ENCODE peak calls at places on chromosomes 2 and 18, in nine cellular contexts. G is stimulated activated CD4-positive, alpha-beta T cell treated with anti-CD3 and anti-CD28 coated beads, Interleukin-4, amount 100 ng/mL, for 4 hours; E is ovary; N is nucleus accumbens; H is anterior cingulate cortex; K is HT-29; D is RCC 7860; X is smooth muscle cell of the brain vasculature; Q is H9. P is an unnamed sample.

GRCh38 chr2:175880-176800 is 87.7 kb downstream of the SH3YL1 start:
- DNase-seq in G (peak), E (peak), N (no peak), H (no peak), K (no peak), D (no peak), X (no peak), Q (no peak), P (peak)

GRCh38 chr2:173202570-173202969 is 126.9 kb downstream of the MAP3K20 start:
- DNase-seq in G (no peak), E (no peak), N (no peak), H (no peak), K (peak), D (no peak), X (no peak), Q (no peak), P (no peak)

GRCh38 chr18:3867768-3868445 is 417.9 kb downstream of the TGIF1 start:
- DNase-seq in G (no peak), E (no peak), N (no peak), H (no peak), K (no peak), D (no peak), X (no peak), Q (no peak), P (no peak)

GRCh38 chr2:96695602-96696001 is 44.3 kb downstream of the LMAN2L start:
- DNase-seq in G (no peak), E (no peak), N (no peak), H (no peak), K (no peak), D (no peak), X (no peak), Q (no peak), P (no peak)

GRCh38 chr2:232232915-232233314 is 145.6 kb upstream of the ALPP start:
- DNase-seq in G (no peak), E (no peak), N (no peak), H (no peak), K (no peak), D (no peak), X (no peak), Q (no peak), P (no peak)

GRCh38 chr18:10838594-10838993 is 310.8 kb downstream of the PIEZO2 start:
- DNase-seq in G (no peak), E (no peak), N (no peak), H (no peak), K (no peak), D (no peak), X (no peak), Q (no peak), P (no peak)

GRCh38 chr2:24055750-24056149 is 6.2 kb downstream of the FKBP1B start:
- DNase-seq in G (no peak), E (no peak), N (no peak), H (no peak), K (no peak), D (no peak), X (no peak), Q (no peak), P (no peak)

GRCh38 chr2:152920846-152921245 is 202.4 kb downstream of the ARL6IP6 start:
- DNase-seq in G (no peak), E (no peak), N (peak), H (no peak), K (no peak), D (no peak), X (no peak), Q (no peak), P (no peak)

GRCh38 chr2:206615417-206616089 is 26.7 kb upstream of the FAM237A start:
- DNase-seq in G (no peak), E (no peak), N (no peak), H (no peak), K (no peak), D (no peak), X (no peak), Q (no peak), P (no peak)

GRCh38 chr2:3280683-3281520 is 96.7 kb downstream of the EIPR1 start:
- DNase-seq in G (no peak), E (no peak), N (no peak), H (no peak), K (no peak), D (no peak), X (no peak), Q (peak), P (no peak)

GRCh38 chr2:55159037-55159651 is 72.9 kb downstream of the CLHC1 start:
- DNase-seq in G (no peak), E (peak), N (no peak), H (no peak), K (no peak), D (no peak), X (no peak), Q (no peak), P (no peak)

GRCh38 chr2:9112079-9112721 is 94.4 kb upstream of the ASAP2 start:
- DNase-seq in G (no peak), E (peak), N (peak), H (peak), K (no peak), D (peak), X (peak), Q (no peak), P (no peak)

GRCh38 chr2:17476060-17476459 is 42.2 kb downstream of the RAD51AP2 start:
- DNase-seq in G (no peak), E (no peak), N (no peak), H (no peak), K (no peak), D (no peak), X (no peak), Q (no peak), P (no peak)

GRCh38 chr2:229852565-229852964 is 69.2 kb downstream of the TRIP12 start:
- DNase-seq in G (peak), E (no peak), N (no peak), H (no peak), K (no peak), D (no peak), X (peak), Q (no peak), P (no peak)

GRCh38 chr2:169363570-169364150 is 1.3 kb upstream of the LRP2 start:
- DNase-seq in G (peak), E (no peak), N (peak), H (no peak), K (no peak), D (no peak), X (no peak), Q (peak), P (peak)

GRCh38 chr18:54942144-54942543 is 17.1 kb downstream of the CCDC68 start:
- DNase-seq in G (no peak), E (no peak), N (no peak), H (no peak), K (no peak), D (no peak), X (no peak), Q (no peak), P (no peak)

GRCh38 chr2:45442026-45442425 is 169.0 kb downstream of the SRBD1 start:
- DNase-seq in G (no peak), E (no peak), N (no peak), H (no peak), K (no peak), D (no peak), X (no peak), Q (no peak), P (no peak)

GRCh38 chr18:59276047-59276446 is 2.8 kb upstream of the RAX start:
- DNase-seq in G (no peak), E (no peak), N (no peak), H (no peak), K (no peak), D (no peak), X (no peak), Q (no peak), P (no peak)

P was measured in activated T-helper 9 cell treated with anti-CD3 and anti-CD28 coated beads, Interleukin-2, amount 50 U/mL, for 16 hours.